ENCODE peak calls at places on chromosome 17, in five cellular contexts. E is H9, P is trophoblast cell, N is neuronal stem cell, J is mesenchymal stem cell. G is an unnamed sample.
A peak's percentile ranks its signal among the peaks of the same experiment; 100 is the strongest.

GRCh38 chr17:58338907-58339774 is 10.5 kb upstream of the TSPOAP1 start:
- DNase-seq in E (peak; percentile 95), P (no peak), N (no peak), J (peak; percentile 64), G (no peak)

GRCh38 chr17:35963663-35964062 is 17.6 kb downstream of the CCL16 start:
- DNase-seq in E (no peak), P (no peak), N (no peak), J (no peak), G (no peak)

GRCh38 chr17:14118951-14119350 is 49.6 kb downstream of the COX10 start:
- DNase-seq in E (no peak), P (no peak), N (no peak), J (no peak), G (no peak)

GRCh38 chr17:59837362-59838195 is 55.2 kb downstream of the TUBD1 start:
- DNase-seq in E (peak; percentile 89), P (peak; percentile 99), N (peak; percentile 76), J (peak; percentile 100), G (peak; percentile 52)

GRCh38 chr17:28488884-28489276 is 15.4 kb downstream of the SLC13A2 start:
- DNase-seq in E (no peak), P (no peak), N (no peak), J (no peak), G (no peak)

GRCh38 chr17:51355314-51356083 is 95.2 kb downstream of the UTP18 start:
- DNase-seq in E (no peak), P (no peak), N (no peak), J (no peak), G (no peak)

GRCh38 chr17:36072431-36073121 is 8.5 kb downstream of the CCL18 start:
- DNase-seq in E (peak; percentile 89), P (peak; percentile 49), N (peak; percentile 71), J (peak; percentile 33), G (peak; percentile 88)

GRCh38 chr17:57561072-57561861 is 183.8 kb downstream of the CCDC182 start:
- DNase-seq in E (no peak), P (no peak), N (no peak), J (no peak), G (no peak)

GRCh38 chr17:81961087-81961514 is at the start of gene NOTUM:
- DNase-seq in E (no peak), P (peak; percentile 88), N (no peak), J (peak; percentile 50), G (peak; percentile 70)

GRCh38 chr17:37177234-37177633 is 198.6 kb upstream of the C17orf78 start:
- DNase-seq in E (no peak), P (no peak), N (no peak), J (no peak), G (no peak)

GRCh38 chr17:50114849-50115357 is 15.1 kb downstream of the SAMD14 start:
- DNase-seq in E (peak; percentile 81), P (peak; percentile 47), N (no peak), J (peak; percentile 77), G (no peak)

GRCh38 chr17:19703106-19703775 is 13.1 kb downstream of the SLC47A2 start:
- DNase-seq in E (peak; percentile 39), P (no peak), N (no peak), J (no peak), G (no peak)

GRCh38 chr17:309361-309888 is 43.2 kb downstream of the RPH3AL start:
- DNase-seq in E (peak; percentile 83), P (peak; percentile 6), N (peak; percentile 68), J (peak; percentile 46), G (peak; percentile 82)

GRCh38 chr17:79749156-79749815 is 18.5 kb downstream of the ENPP7 start:
- DNase-seq in E (no peak), P (peak; percentile 24), N (no peak), J (peak; percentile 67), G (no peak)

GRCh38 chr17:30336369-30337171 is 2.7 kb upstream of the TMIGD1 start:
- DNase-seq in E (peak; percentile 80), P (peak; percentile 79), N (peak; percentile 29), J (peak; percentile 44), G (peak; percentile 63)

GRCh38 chr17:353838-354234 is 1.2 kb upstream of the RPH3AL start:
- DNase-seq in E (no peak), P (no peak), N (no peak), J (no peak), G (no peak)

GRCh38 chr17:65627892-65628622 is 66.6 kb upstream of the AXIN2 start:
- DNase-seq in E (no peak), P (peak; percentile 48), N (no peak), J (peak; percentile 87), G (no peak)

GRCh38 chr17:57442914-57443571 is 186.7 kb downstream of the MSI2 start:
- DNase-seq in E (no peak), P (no peak), N (no peak), J (peak; percentile 22), G (no peak)

GRCh38 chr17:969767-970387 is 9.7 kb downstream of the NXN start:
- DNase-seq in E (no peak), P (no peak), N (no peak), J (peak; percentile 82), G (no peak)

GRCh38 chr17:29138991-29139682 is 41.1 kb downstream of the MYO18A start:
- DNase-seq in E (no peak), P (no peak), N (no peak), J (no peak), G (no peak)

GRCh38 chr17:27878776-27879562 is 14.2 kb downstream of the LYRM9 start:
- DNase-seq in E (no peak), P (peak; percentile 29), N (no peak), J (no peak), G (no peak)

GRCh38 chr17:58371300-58371950 is 19.4 kb upstream of the SUPT4H1 start:
- DNase-seq in E (no peak), P (peak; percentile 68), N (no peak), J (no peak), G (no peak)

GRCh38 chr17:43434902-43435319 is 36.1 kb downstream of the ARL4D start:
- DNase-seq in E (no peak), P (no peak), N (no peak), J (no peak), G (no peak)

GRCh38 chr17:76888661-76889060 is 20.5 kb downstream of the MGAT5B start:
- DNase-seq in E (peak; percentile 85), P (no peak), N (no peak), J (no peak), G (peak; percentile 78)

GRCh38 chr17:65389956-65390355 is 171.5 kb downstream of the AXIN2 start:
- DNase-seq in E (no peak), P (peak; percentile 93), N (no peak), J (peak; percentile 68), G (no peak)

GRCh38 chr17:63764701-63765100 is 8.7 kb downstream of the CCDC47 start:
- DNase-seq in E (no peak), P (no peak), N (no peak), J (no peak), G (no peak)

GRCh38 chr17:39081851-39082250 is 69.6 kb downstream of the PLXDC1 start:
- DNase-seq in E (no peak), P (no peak), N (no peak), J (no peak), G (no peak)

GRCh38 chr17:17849863-17850373 is 13.1 kb upstream of the SREBF1 start:
- DNase-seq in E (peak; percentile 53), P (peak; percentile 25), N (no peak), J (peak; percentile 68), G (no peak)

GRCh38 chr17:2724783-2725164 is 13.2 kb upstream of the CLUH start:
- DNase-seq in E (peak; percentile 85), P (peak; percentile 57), N (peak; percentile 49), J (peak; percentile 30), G (peak; percentile 77)

GRCh38 chr17:27526603-27527002 is 70.4 kb downstream of the KSR1 start:
- DNase-seq in E (peak; percentile 67), P (no peak), N (no peak), J (peak; percentile 54), G (no peak)

GRCh38 chr17:10739341-10739905 is 9.6 kb upstream of the TMEM220 start:
- DNase-seq in E (peak; percentile 26), P (no peak), N (no peak), J (no peak), G (no peak)

GRCh38 chr17:64449545-64449944 is 630 bp downstream of the MILR1 start:
- DNase-seq in E (no peak), P (no peak), N (no peak), J (peak; percentile 13), G (no peak)

GRCh38 chr17:45363498-45363897 is 46.7 kb upstream of the MAP3K14 start:
- DNase-seq in E (peak; percentile 26), P (no peak), N (no peak), J (no peak), G (no peak)

GRCh38 chr17:51319186-51319585 is 58.8 kb downstream of the UTP18 start:
- DNase-seq in E (no peak), P (peak; percentile 18), N (no peak), J (no peak), G (no peak)

GRCh38 chr17:2068101-2068518 is 13.2 kb downstream of the HIC1 start:
- DNase-seq in E (no peak), P (peak; percentile 49), N (no peak), J (peak; percentile 93), G (no peak)

GRCh38 chr17:67078292-67078691 is 33.9 kb downstream of the CACNG1 start:
- DNase-seq in E (no peak), P (no peak), N (no peak), J (no peak), G (no peak)
- H2BK12ac ChIP-seq in E (no peak overlapping the region), P (no peak overlapping the region), N (no peak overlapping the region), J (no peak overlapping the region), G (no peak overlapping the region)

DNA sequence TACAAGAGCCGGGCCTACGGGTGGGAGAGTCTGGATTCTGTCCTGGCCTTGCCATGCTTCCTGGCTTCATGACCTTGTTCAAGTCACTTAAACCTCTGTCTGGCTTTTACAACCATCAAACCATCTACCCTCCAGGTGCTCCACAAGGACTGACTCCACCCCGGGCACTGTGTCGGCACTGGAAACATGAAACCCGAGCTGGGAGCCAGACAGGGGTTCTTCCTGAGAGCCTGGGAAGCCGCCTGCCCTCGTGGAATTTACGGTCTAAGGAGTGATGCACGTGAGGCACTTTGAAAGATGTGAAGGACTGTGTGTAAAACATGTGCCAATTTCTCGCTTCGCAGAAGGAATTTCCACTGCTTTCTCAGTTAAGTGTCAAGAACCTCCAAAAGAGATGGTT is 11.6 kb downstream of the CDK5R1 start:
- DNase-seq in E (peak; percentile 73), P (no peak), N (no peak), J (no peak), G (peak; percentile 62)
- H2BK12ac ChIP-seq in E (no peak overlapping the region), P (no peak overlapping the region), N (no peak overlapping the region), J (no peak overlapping the region), G (no peak overlapping the region)

DNA sequence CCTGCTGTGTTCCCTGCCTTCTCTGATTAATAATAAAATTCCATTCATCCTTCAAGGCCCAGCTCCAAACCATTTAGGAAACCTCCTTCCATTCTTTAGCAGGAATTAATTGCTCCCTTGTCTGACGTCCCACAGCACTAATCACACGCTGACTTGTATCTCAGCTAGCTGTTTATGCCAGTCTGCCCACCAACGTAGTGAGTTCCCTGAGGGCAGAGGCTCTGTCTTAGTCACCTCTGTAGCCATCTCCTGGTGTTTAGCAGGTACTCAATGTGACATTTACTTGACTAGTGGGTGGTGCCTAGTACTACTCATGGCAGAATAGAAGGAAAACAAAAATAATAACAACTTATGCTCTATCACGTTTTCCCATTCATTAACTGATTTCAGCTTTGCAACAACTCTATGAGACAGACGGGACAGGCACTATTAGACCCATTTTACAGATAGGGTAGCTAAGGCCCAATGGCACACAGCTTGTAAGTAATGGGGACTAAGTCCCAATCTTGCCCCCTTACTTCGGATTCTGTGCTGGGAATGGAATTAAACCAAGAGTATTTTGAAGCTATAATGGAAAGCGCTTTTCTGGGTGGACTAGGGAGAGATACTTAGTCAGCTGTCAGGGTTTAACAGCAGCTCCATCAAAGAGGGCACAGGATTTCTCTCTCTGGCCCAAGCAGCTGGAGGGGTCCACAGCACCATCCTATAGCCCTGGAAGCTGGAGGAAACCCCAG is 931 bp upstream of the WIPF2 start:
- DNase-seq in E (no peak), P (no peak), N (no peak), J (no peak), G (no peak)
- H2BK12ac ChIP-seq in E (no peak overlapping the region), P (no peak overlapping the region), N (no peak overlapping the region), J (no peak overlapping the region), G (peak overlapping the region; percentile 4)

GRCh38 chr17:74101527-74101926 is 102.0 kb upstream of the RPL38 start:
- DNase-seq in E (no peak), P (no peak), N (no peak), J (no peak), G (no peak)
- H2BK12ac ChIP-seq in E (no peak overlapping the region), P (no peak overlapping the region), N (no peak overlapping the region), J (no peak overlapping the region), G (no peak overlapping the region)

G was measured in H1.